ENCODE peak calls at places on chromosome 17, in four cellular contexts. W is CD8-positive, alpha-beta T cell; O is C1 segment of cervical spinal cord; M is naive thymus-derived CD8-positive, alpha-beta T cell. T is an unnamed sample.
A peak's percentile ranks its signal among the peaks of the same experiment; 100 is the strongest.

GRCh38 chr17:28348979-28349378 is 8.3 kb downstream of the POLDIP2 start:
- DNase-seq in W (no peak), O (no peak), M (no peak), T (no peak)

GRCh38 chr17:78116411-78116810 is 12.1 kb downstream of the TMC6 start:
- DNase-seq in W (no peak), O (no peak), M (no peak), T (no peak)

GRCh38 chr17:9887521-9887920 is 17.6 kb downstream of the RCVRN start:
- DNase-seq in W (no peak), O (no peak), M (no peak), T (no peak)

GRCh38 chr17:45086865-45087495 is 25.9 kb downstream of the NMT1 start:
- DNase-seq in W (no peak), O (no peak), M (no peak), T (no peak)

GRCh38 chr17:81568416-81568815 is 16.3 kb upstream of the FAAP100 start:
- DNase-seq in W (no peak), O (no peak), M (no peak), T (no peak)

GRCh38 chr17:72150632-72151460 is 30.0 kb downstream of the SOX9 start:
- DNase-seq in W (no peak), O (no peak), M (no peak), T (no peak)

GRCh38 chr17:49183801-49184200 is 26.6 kb downstream of the GNGT2 start:
- DNase-seq in W (no peak), O (no peak), M (no peak), T (no peak)

GRCh38 chr17:42146911-42147607 is 7.7 kb downstream of the RAB5C start:
- DNase-seq in W (no peak), O (no peak), M (no peak), T (no peak)

GRCh38 chr17:82583720-82584234 is 64.2 kb downstream of the FOXK2 start:
- DNase-seq in W (no peak), O (no peak), M (peak; percentile 43), T (peak; percentile 16)

GRCh38 chr17:83179811-83180210 is 100.4 kb downstream of the METRNL start:
- DNase-seq in W (no peak), O (no peak), M (no peak), T (no peak)

GRCh38 chr17:2250140-2251095 is 53.2 kb downstream of the SMG6 start:
- DNase-seq in W (no peak), O (no peak), M (peak; percentile 84), T (peak; percentile 32)

GRCh38 chr17:31313982-31314787 is at the start of gene EVI2B:
- DNase-seq in W (no peak), O (no peak), M (peak; percentile 70), T (no peak)

GRCh38 chr17:19654342-19654886 is 5.9 kb downstream of the ALDH3A2 start:
- DNase-seq in W (no peak), O (no peak), M (no peak), T (no peak)

T was measured in activated gamma-delta T cell treated with Interleukin-2 at 50 U/mL for 16 hours.